ENCODE peak calls at places on chromosomes 1 and 21, in nine cellular contexts. Z, G, H, Y, J, N, X, E and I are unnamed samples.

GRCh38 chr1:101588677-101589076 is 351.9 kb downstream of the S1PR1 start:
- DNase-seq in Z (no peak), G (no peak), H (no peak), Y (no peak), J (no peak), N (no peak), X (no peak), E (no peak), I (no peak)

GRCh38 chr1:220803401-220804201 is 16.9 kb downstream of the MTARC1 start:
- DNase-seq in Z (peak; percentile 65), G (no peak), H (peak; percentile 30), Y (no peak), J (peak; percentile 63), N (no peak), X (no peak), E (peak; percentile 42), I (no peak)

GRCh38 chr1:153921803-153922075 is 1.0 kb downstream of the GATAD2B start:
- DNase-seq in Z (no peak), G (no peak), H (no peak), Y (no peak), J (peak; percentile 12), N (no peak), X (no peak), E (peak; percentile 2), I (peak; percentile 54)

GRCh38 chr1:24775901-24776300 is 30.7 kb downstream of the CLIC4 start:
- DNase-seq in Z (no peak), G (no peak), H (no peak), Y (no peak), J (no peak), N (no peak), X (no peak), E (no peak), I (no peak)

GRCh38 chr1:154326546-154327465 is 1.5 kb downstream of the ATP8B2 start:
- DNase-seq in Z (peak; percentile 64), G (no peak), H (no peak), Y (peak; percentile 96), J (peak; percentile 79), N (peak; percentile 78), X (no peak), E (peak; percentile 55), I (no peak)

GRCh38 chr1:102434421-102434820 is 437.7 kb upstream of the OLFM3 start:
- DNase-seq in Z (no peak), G (no peak), H (no peak), Y (no peak), J (peak; percentile 35), N (no peak), X (no peak), E (no peak), I (no peak)

GRCh38 chr21:34158866-34159616 is 85.7 kb downstream of the MRPS6 start:
- DNase-seq in Z (no peak), G (no peak), H (no peak), Y (no peak), J (no peak), N (no peak), X (no peak), E (no peak), I (no peak)

GRCh38 chr1:20212685-20213331 is 26.5 kb upstream of the PLA2G2C start:
- DNase-seq in Z (peak; percentile 85), G (peak; percentile 88), H (peak; percentile 50), Y (peak; percentile 66), J (peak; percentile 64), N (peak; percentile 31), X (peak; percentile 78), E (peak; percentile 38), I (peak; percentile 85)

GRCh38 chr1:1361233-1361981 is 3.1 kb upstream of the MXRA8 start:
- DNase-seq in Z (no peak), G (peak; percentile 69), H (no peak), Y (no peak), J (no peak), N (no peak), X (no peak), E (no peak), I (no peak)
- H3K4me3 ChIP-seq in Z (no peak overlapping the region), G (no peak overlapping the region), H (no peak overlapping the region), Y (no peak overlapping the region), J (no peak overlapping the region), N (peak overlapping the region; percentile 37), X (no peak overlapping the region), E (no peak overlapping the region), I (no peak overlapping the region)

DNA sequence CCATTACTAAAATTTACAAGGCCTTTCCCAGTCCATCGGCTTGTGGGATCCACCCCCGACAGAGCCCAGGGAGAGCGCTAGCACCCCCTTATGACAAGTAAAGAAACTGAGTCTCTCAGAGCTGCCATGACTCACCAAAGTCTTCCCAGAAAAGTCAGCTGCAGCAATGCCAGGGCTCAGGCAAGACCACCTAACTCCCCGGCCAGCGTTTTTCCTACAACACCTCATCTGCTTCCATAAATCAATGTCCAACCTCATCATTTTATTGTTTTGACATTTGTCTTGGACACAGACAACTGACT is 15.0 kb downstream of the DHCR24 start:
- DNase-seq in Z (no peak), G (no peak), H (no peak), Y (no peak), J (no peak), N (no peak), X (no peak), E (no peak), I (no peak)
- TF ChIP-seq CTCF in Z (no peak), G (no peak), H (peak; percentile 8), Y (no peak), J (no peak), N (no peak), X (no peak), E (peak; percentile 6), I (no peak)

GRCh38 chr1:83950106-83950661 is 48.7 kb downstream of the TTLL7 start:
- DNase-seq in Z (no peak), G (no peak), H (no peak), Y (no peak), J (no peak), N (no peak), X (no peak), E (no peak), I (no peak)

GRCh38 chr1:83959824-83960441 is 39.0 kb downstream of the TTLL7 start:
- DNase-seq in Z (no peak), G (no peak), H (no peak), Y (no peak), J (peak; percentile 60), N (peak; percentile 40), X (no peak), E (peak; percentile 34), I (no peak)

GRCh38 chr1:83958704-83959103 is 40.2 kb downstream of the TTLL7 start:
- DNase-seq in Z (no peak), G (no peak), H (no peak), Y (no peak), J (no peak), N (no peak), X (no peak), E (no peak), I (no peak)

DNA sequence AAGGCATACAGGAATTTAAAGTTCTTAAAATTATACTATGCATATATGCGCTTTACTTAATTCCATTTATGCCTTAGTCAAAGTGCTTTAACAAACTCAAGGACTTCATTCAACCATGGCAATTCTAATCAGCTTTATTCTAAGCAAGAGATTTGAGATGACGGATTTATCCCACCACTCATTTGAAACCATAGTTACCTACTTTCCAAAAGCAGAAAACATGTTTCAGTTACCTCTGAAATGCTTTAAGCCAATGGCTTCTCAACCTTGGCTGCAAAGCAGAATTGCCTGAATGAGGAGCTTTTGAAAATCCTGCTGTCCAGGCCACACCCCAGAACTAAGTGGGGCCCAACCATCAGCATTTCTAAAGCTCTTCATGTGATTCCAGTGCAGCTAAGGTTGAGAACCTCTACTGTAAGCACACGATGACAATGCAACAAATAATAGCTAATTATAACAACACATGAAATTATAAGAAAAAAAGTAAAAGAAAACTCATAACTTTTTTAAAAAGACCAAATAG is 44.6 kb downstream of the TTLL7 start:
- DNase-seq in Z (no peak), G (no peak), H (no peak), Y (no peak), J (no peak), N (no peak), X (no peak), E (no peak), I (no peak)
- H3K4me3 ChIP-seq in Z (no peak overlapping the region), G (no peak overlapping the region), H (no peak overlapping the region), Y (no peak overlapping the region), J (no peak overlapping the region), N (no peak overlapping the region), X (no peak overlapping the region), E (no peak overlapping the region), I (no peak overlapping the region)

GRCh38 chr1:43367904-43368645 is at the start of gene ELOVL1:
- DNase-seq in Z (peak; percentile 96), G (peak; percentile 99), H (peak; percentile 72), Y (peak; percentile 96), J (peak; percentile 82), N (peak; percentile 90), X (peak; percentile 96), E (peak; percentile 88), I (peak; percentile 98)
- TF ChIP-seq CTCF in Z (peak; percentile 21), G (peak; percentile 28), H (no peak), Y (no peak), J (peak; percentile 31), N (no peak), X (no peak), E (peak; percentile 29), I (peak; percentile 23)

GRCh38 chr1:206560021-206560716 is 52.1 kb downstream of the EIF2D start:
- DNase-seq in Z (no peak), G (no peak), H (no peak), Y (no peak), J (no peak), N (no peak), X (no peak), E (no peak), I (no peak)
- H3K4me3 ChIP-seq in Z (peak overlapping the region; percentile 88), G (peak overlapping the region; percentile 70), H (no peak overlapping the region), Y (no peak overlapping the region), J (no peak overlapping the region), N (no peak overlapping the region), X (peak overlapping the region; percentile 65), E (no peak overlapping the region), I (peak overlapping the region; percentile 63)

DNA sequence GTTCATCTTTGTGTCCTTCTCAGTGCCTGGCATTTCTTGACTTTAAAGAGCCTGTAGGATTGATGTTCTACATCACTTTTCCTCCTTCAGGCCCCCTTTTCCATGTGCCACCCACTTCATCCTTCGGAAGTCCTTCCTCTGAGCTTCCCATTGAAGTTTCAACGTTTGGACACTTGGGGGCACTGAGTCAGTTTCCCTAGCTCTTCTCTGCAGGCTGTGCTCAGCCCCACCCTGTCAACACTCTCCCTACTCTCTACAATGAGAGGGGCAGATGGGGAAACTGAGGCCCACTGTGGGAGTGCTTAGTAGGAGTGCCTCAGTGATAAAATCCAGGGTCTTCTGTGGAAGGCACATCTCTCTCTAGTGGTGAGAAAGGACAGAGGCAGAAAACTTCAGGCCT is 11.9 kb downstream of the KCNJ10 start:
- DNase-seq in Z (no peak), G (no peak), H (no peak), Y (no peak), J (peak; percentile 15), N (no peak), X (no peak), E (peak; percentile 4), I (no peak)
- TF ChIP-seq CTCF in Z (peak; percentile 12), G (no peak), H (peak; percentile 23), Y (peak; percentile 22), J (peak; percentile 41), N (peak; percentile 21), X (peak; percentile 26), E (peak; percentile 46), I (peak; percentile 25)

DNA sequence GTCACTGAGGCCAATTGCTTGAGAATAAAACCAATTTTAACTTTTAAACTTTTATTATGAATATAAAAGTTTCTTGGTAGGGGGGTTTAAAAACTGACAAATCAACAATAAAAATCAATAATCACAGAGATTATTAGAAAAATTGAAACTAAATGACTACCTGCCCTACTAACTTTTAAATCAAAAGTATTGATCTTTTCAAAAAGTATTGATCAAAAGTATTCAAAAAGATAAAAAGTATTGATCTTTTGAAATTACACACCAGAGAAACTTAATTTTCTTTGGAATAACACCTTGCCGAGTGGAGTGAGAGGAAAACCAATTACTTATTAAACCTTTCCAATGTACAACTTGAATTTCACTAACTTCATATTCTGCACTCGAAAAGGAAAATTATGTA is 2.2 kb downstream of the SLC30A1 start:
- DNase-seq in Z (no peak), G (no peak), H (no peak), Y (no peak), J (no peak), N (no peak), X (no peak), E (no peak), I (no peak)
- H3K4me3 ChIP-seq in Z (no peak overlapping the region), G (peak overlapping the region; percentile 72), H (peak overlapping the region; percentile 91), Y (peak overlapping the region; percentile 61), J (peak overlapping the region; percentile 94), N (peak overlapping the region; percentile 85), X (peak overlapping the region; percentile 94), E (peak overlapping the region; percentile 93), I (peak overlapping the region; percentile 81)